ENCODE peak calls at places on chromosome 20, in five cellular contexts. X is IMR-90, W is neuronal stem cell, Z is mesendoderm, F is mesenchymal stem cell. K is an unnamed sample.

GRCh38 chr20:63740070-63740500 is 509 bp downstream of the SLC2A4RG start:
- DNase-seq in Z (peak), X (peak), F (peak), W (peak), K (peak)

GRCh38 chr20:61719691-61720347 is 345.9 kb downstream of the TAF4 start:
- DNase-seq in F (no peak), W (no peak), X (no peak), Z (peak), K (no peak)

GRCh38 chr20:56540415-56540814 is 7.4 kb downstream of the FAM209B start:
- DNase-seq in W (no peak), X (peak), Z (no peak), F (peak), K (no peak)

GRCh38 chr20:21496452-21496851 is 17.4 kb downstream of the NKX2-2 start:
- DNase-seq in W (no peak), F (no peak), Z (peak), X (no peak), K (no peak)

GRCh38 chr20:63068711-63069367 is 62.1 kb upstream of the BHLHE23 start:
- DNase-seq in W (no peak), Z (no peak), X (no peak), F (no peak), K (no peak)

GRCh38 chr20:38581013-38581412 is at the start of gene ADIG:
- DNase-seq in F (no peak), Z (no peak), W (no peak), X (no peak), K (no peak)

GRCh38 chr20:39849664-39850063 is 839.4 kb downstream of the MAFB start:
- DNase-seq in Z (no peak), W (no peak), X (peak), F (peak), K (no peak)

GRCh38 chr20:36259177-36259835 is 23.0 kb downstream of the AAR2 start:
- DNase-seq in X (no peak), W (no peak), Z (peak), F (no peak), K (peak)

GRCh38 chr20:23092409-23092756 is 6.3 kb upstream of the CD93 start:
- DNase-seq in X (no peak), Z (no peak), F (peak), W (no peak), K (no peak)

GRCh38 chr20:34084227-34084923 is 27.7 kb downstream of the EIF2S2 start:
- DNase-seq in X (no peak), F (no peak), W (no peak), Z (no peak), K (no peak)

GRCh38 chr20:34083137-34083536 is 28.9 kb downstream of the EIF2S2 start:
- DNase-seq in Z (no peak), F (peak), X (peak), W (no peak), K (no peak)

GRCh38 chr20:34083781-34084180 is 28.3 kb downstream of the EIF2S2 start:
- DNase-seq in X (no peak), W (no peak), F (no peak), Z (no peak), K (no peak)

GRCh38 chr20:34088305-34088870 is 23.7 kb downstream of the EIF2S2 start:
- DNase-seq in F (no peak), X (no peak), W (no peak), Z (no peak), K (no peak)

GRCh38 chr20:34085544-34086040 is 26.5 kb downstream of the EIF2S2 start:
- DNase-seq in F (no peak), X (no peak), W (no peak), Z (no peak), K (no peak)
- H4K8ac ChIP-seq in F (no peak), X (no peak), W (no peak), Z (no peak), K (no peak)

DNA sequence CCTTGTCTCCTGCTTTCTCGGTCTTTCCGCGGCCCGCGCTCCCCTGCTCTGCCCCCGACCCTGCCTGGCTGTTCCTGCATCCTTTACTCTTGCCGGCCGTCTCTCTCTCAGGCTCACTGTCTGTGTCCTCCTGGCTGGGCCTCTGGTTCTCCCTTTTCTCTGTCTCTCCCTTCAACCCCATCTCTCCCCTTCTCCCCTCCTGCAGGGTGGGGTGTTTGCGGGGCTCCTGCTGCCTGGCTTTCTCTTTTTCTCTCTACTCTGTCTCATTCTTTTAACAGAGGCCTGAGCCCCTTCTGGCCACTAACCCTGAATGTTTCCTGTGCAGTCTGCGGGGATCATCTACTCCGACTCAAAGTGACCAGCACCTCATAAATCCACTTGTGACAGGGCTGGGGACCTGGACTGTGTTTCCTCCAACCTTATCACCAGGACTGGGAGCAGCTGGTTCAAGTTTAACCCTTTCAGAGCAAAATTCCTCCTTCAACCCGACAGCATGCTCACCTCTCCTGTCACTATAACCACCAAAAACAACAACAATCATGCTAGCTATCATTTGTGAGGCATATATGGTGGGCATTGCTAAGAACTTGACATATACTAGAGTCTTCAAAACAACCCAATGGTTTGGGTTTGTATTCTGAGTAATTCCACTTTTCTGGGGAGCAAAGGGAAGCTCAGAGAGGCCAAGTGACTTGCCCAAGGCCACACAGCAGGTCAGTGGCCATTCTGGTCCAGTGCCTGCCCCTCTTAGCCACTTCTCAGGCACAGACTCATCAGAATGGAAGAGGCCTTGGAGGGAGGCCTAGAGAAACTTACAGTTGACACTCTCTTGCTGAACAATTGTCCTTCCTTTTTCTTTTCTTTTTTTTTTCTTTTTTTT is 811 bp upstream of the RSPO4 start:
- DNase-seq in X (no peak), W (no peak), F (no peak), Z (no peak), K (no peak)
- H3K18ac ChIP-seq in X (no peak), W (peak), F (no peak), Z (no peak), K (peak)

GRCh38 chr20:51029556-51029955 is 6.6 kb upstream of the KCNG1 start:
- DNase-seq in Z (no peak), X (no peak), W (no peak), F (no peak), K (no peak)
- H3K27ac ChIP-seq in Z (no peak), X (no peak), W (no peak), F (no peak), K (no peak)

DNA sequence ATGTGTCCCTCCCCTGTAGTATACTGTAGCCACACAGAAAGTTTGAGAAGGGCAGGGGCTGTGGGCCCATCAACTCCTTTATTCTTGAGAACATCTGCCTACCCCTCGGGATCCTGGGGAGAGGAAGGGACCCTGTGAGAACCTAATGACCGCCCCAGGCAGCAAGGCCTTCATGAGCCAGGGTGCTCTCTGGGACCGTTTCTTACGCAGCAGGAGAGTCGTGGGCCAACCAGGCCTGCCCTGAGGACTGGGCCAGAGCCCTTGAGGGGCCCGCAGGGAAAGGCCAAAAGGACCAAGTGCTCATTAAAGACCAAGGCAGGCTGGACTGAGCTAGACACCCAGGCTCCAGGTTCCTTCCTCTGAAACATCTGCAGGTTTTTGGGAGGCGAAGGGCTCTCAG is 5.2 kb downstream of the SGK2 start:
- DNase-seq in X (no peak), F (no peak), W (no peak), Z (no peak), K (no peak)
- H4K8ac ChIP-seq in X (no peak), F (no peak), W (no peak), Z (no peak), K (no peak)

DNA sequence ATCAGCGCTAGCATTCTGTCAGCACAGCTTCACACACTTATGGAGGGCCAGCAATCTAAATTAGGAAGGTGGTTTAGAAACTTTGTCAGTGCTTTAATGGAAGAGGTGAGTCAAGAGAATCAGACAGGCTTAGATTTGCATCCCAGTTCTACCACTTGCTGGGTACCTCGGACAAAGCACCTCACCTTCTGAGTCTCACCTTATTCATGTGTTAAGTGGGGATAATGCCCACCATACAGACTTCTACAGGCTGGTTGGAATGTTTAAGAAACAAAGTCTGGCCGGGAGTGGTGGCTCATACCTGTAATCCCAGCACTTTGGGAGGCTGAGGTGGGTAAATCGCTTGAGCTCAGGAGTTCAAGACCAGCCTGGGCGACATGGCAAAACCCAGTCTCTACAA is 12.2 kb upstream of the STK35 start:
- DNase-seq in Z (no peak), F (no peak), X (no peak), W (no peak), K (no peak)
- H3K18ac ChIP-seq in Z (no peak), F (no peak), X (no peak), W (no peak), K (no peak)

DNA sequence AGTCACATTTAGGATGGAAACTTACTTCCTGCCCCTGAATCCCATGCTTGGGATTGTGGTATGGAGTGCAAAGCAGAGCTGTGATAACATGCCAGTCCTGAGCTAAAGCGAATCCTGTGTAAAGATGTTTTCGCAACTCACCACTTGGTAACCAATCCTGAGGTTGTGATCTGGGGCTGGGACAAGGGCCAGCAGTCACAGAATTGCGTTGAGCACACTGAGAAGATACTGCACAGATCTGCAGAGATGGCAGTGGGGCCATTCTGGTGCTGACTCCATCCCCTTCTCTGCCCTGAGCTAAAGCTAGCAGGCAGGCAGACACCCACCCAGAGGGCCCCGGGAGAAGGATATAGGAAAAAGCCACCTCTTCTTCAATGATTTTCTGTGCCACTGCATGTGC is 108.4 kb downstream of the CHD6 start:
- DNase-seq in F (peak), Z (peak), W (no peak), X (peak), K (no peak)
- H3K27ac ChIP-seq in F (no peak), Z (no peak), W (no peak), X (no peak), K (no peak)

GRCh38 chr20:46545077-46545826 is 5.2 kb downstream of the OCSTAMP start:
- DNase-seq in F (no peak), Z (no peak), W (no peak), X (peak), K (no peak)
- H4K8ac ChIP-seq in F (no peak), Z (no peak), W (no peak), X (no peak), K (no peak)

GRCh38 chr20:19211661-19212523 is 550 bp upstream of the SLC24A3 start:
- DNase-seq in X (no peak), Z (peak), W (peak), F (no peak), K (peak)
- H3K18ac ChIP-seq in X (no peak), Z (peak), W (peak), F (no peak), K (no peak)

DNA sequence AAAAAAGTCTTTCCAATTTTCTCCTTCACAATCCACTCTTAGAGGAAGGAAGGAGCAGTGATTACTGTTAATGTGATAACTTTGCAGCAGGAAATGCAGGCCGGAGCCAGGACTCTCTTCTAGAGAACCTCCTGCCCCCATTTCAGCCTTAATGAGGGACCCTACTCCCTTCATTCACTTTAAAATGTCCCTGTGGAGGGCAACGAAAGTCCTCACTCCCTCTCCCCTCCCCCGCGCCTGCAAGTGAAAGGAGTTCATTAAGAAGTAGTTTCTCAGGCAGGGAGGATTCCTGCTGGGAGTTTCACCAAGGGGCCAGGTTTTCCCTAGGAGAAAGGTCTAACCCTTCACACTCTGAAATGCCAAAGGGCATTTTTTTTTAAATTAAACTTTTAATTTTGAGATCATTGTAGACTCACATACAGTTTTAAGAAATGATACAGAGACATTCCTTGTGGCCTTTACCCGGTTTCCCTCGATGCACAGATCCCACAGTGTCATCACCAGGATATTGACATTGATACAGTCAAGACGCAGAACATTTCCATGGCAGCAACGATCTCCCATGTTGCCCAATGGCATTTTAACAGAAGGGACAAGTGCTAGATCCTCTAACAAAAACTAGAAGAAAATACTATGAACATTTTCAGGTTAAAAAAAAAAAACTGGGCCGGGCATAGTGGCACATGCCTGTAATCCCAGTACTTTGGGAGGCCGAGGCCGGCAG is 6.8 kb upstream of the COMMD7 start:
- DNase-seq in Z (peak), X (no peak), W (no peak), F (peak), K (peak)
- H3K27ac ChIP-seq in Z (peak), X (no peak), W (peak), F (peak), K (peak)

GRCh38 chr20:9629821-9630220 is 115.4 kb downstream of the LAMP5 start:
- DNase-seq in W (no peak), F (no peak), Z (no peak), X (no peak), K (no peak)

GRCh38 chr20:9628589-9628988 is 114.2 kb downstream of the LAMP5 start:
- DNase-seq in F (no peak), W (no peak), X (no peak), Z (peak), K (no peak)

GRCh38 chr20:9626357-9626756 is 112.0 kb downstream of the LAMP5 start:
- DNase-seq in F (no peak), W (no peak), Z (no peak), X (no peak), K (no peak)

GRCh38 chr20:9628166-9628565 is 113.8 kb downstream of the LAMP5 start:
- DNase-seq in Z (no peak), X (no peak), W (no peak), F (no peak), K (no peak)

GRCh38 chr20:9627219-9627618 is 112.8 kb downstream of the LAMP5 start:
- DNase-seq in F (no peak), W (no peak), X (no peak), Z (no peak), K (peak)
- H4K8ac ChIP-seq in F (no peak), W (no peak), X (no peak), Z (no peak), K (no peak)